ENCODE peak calls at places on chromosomes 1 and 21, in seven cellular contexts. J is colonic mucosa, I is lower lobe of right lung, C is ovary, W is PC-3, U is psoas muscle, V is uterus. E is an unnamed sample. For H3K27me3 and H3K36me3, the result is how much of the 10 kb centered on the place peaks cover.

GRCh38 chr1:8202182-8202905 is 115.6 kb upstream of the SLC45A1 start:
- DNase-seq in C (peak), I (peak), J (peak), W (peak), V (peak), U (peak), E (peak)

GRCh38 chr1:64933296-64934070 is 32.9 kb downstream of the JAK1 start:
- DNase-seq in V (peak), C (no peak), W (peak), J (no peak), U (peak), I (no peak), E (no peak)

GRCh38 chr1:154427173-154428139 is 22.3 kb downstream of the IL6R start:
- DNase-seq in W (no peak), I (no peak), C (no peak), V (peak), J (peak), U (peak), E (no peak)

GRCh38 chr21:25936776-25937175 is 202.0 kb downstream of the GABPA start:
- DNase-seq in U (no peak), C (no peak), J (no peak), I (no peak), V (no peak), W (peak), E (no peak)

GRCh38 chr1:15036101-15036500 is 117.4 kb upstream of the TMEM51 start:
- DNase-seq in V (no peak), U (no peak), J (no peak), W (no peak), I (no peak), C (no peak), E (no peak)

GRCh38 chr1:30035522-30036228 is 687.7 kb downstream of the MATN1 start:
- DNase-seq in J (peak), I (no peak), V (no peak), C (no peak), U (no peak), W (no peak), E (no peak)

GRCh38 chr21:42447732-42448131 is 44.0 kb downstream of the UBASH3A start:
- DNase-seq in C (no peak), V (no peak), U (no peak), I (no peak), W (no peak), J (no peak), E (no peak)

GRCh38 chr1:111449703-111450017 is 396 bp downstream of the ATP5PB start:
- DNase-seq in U (no peak), W (no peak), V (no peak), I (no peak), J (no peak), C (no peak), E (no peak)

GRCh38 chr21:45539046-45539795 is 3.0 kb downstream of the SLC19A1 start:
- DNase-seq in V (peak), W (no peak), U (peak), I (peak), J (peak), C (peak), E (no peak)

GRCh38 chr1:16187748-16188401 is 24.6 kb downstream of the ARHGEF19 start:
- DNase-seq in J (peak), C (peak), U (peak), W (peak), I (peak), V (peak), E (peak)

GRCh38 chr1:62247391-62248168 is 52.9 kb downstream of the L1TD1 start:
- DNase-seq in J (no peak), I (no peak), W (no peak), V (no peak), U (no peak), C (no peak), E (no peak)

GRCh38 chr1:28439320-28439719 is 66.5 kb upstream of the RCC1 start:
- DNase-seq in V (no peak), I (no peak), J (no peak), C (no peak), U (no peak), W (no peak), E (peak)

GRCh38 chr21:16752109-16752508 is 760.7 kb upstream of the CXADR start:
- DNase-seq in W (no peak), U (no peak), V (no peak), C (no peak), J (no peak), I (no peak), E (no peak)

GRCh38 chr1:159949891-159950480 is 4.1 kb downstream of the SLAMF9 start:
- DNase-seq in U (no peak), I (no peak), C (no peak), J (no peak), W (no peak), V (no peak), E (no peak)

GRCh38 chr1:200980452-200980772 is 43.1 kb downstream of the KIF21B start:
- DNase-seq in J (no peak), W (no peak), V (no peak), U (no peak), I (no peak), C (no peak), E (peak)

GRCh38 chr21:45615145-45615711 is 28.3 kb upstream of the PCBP3 start:
- DNase-seq in U (no peak), J (peak), I (no peak), V (no peak), C (no peak), W (peak), E (no peak)

GRCh38 chr21:29947119-29947518 is 7.3 kb upstream of the GRIK1 start:
- DNase-seq in V (no peak), W (no peak), C (no peak), J (no peak), U (no peak), I (no peak), E (no peak)

GRCh38 chr21:29939859-29940245 is at the start of gene GRIK1:
- DNase-seq in V (no peak), J (no peak), U (no peak), W (no peak), I (no peak), C (no peak), E (peak)

GRCh38 chr21:29942033-29942432 is 2.2 kb upstream of the GRIK1 start:
- DNase-seq in J (no peak), C (no peak), V (no peak), I (no peak), U (no peak), W (no peak), E (no peak)

GRCh38 chr21:29940993-29941392 is 1.2 kb upstream of the GRIK1 start:
- DNase-seq in U (no peak), V (no peak), I (no peak), C (no peak), W (no peak), J (no peak), E (no peak)

GRCh38 chr21:29943885-29944284 is 4.1 kb upstream of the GRIK1 start:
- DNase-seq in U (no peak), W (peak), C (no peak), J (no peak), I (no peak), V (no peak), E (peak)
- TF ChIP-seq CTCF in U (no peak), W (peak), C (no peak), J (no peak), I (no peak), V (no peak), E (peak)

DNA sequence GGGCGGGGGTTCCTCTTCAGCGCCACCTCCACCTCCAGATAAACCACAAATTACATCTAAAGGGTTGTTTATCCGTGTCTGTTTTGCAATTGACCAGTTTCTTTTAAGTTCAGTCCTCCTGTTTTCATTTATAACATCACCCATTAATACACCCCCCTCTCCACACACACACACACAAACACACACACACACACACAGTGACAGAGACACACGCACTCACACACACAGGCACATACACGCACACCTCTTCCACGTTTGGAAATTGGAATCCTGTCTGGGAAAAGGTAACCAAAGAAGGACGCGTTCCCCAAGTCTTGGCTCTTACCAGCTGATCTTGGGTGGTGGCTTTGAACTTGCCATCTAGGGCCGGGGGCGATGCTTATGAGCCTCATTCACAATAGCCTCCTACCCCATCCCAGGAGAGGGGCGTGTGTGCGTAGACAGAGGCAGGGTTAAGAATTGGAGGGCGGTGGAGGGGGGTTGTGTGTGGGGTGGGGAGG is 442 bp upstream of the CSMD2 start:
- DNase-seq in C (no peak), I (no peak), V (no peak), J (no peak), U (no peak), W (no peak), E (no peak)
- H3K27me3 ChIP-seq in C (under half), I (half or more), V (under half), J (under half), U (under half), W (half or more), E (under half)

GRCh38 chr1:9736241-9736640 is 84.7 kb downstream of the PIK3CD start:
- DNase-seq in V (no peak), J (no peak), U (peak), I (no peak), W (no peak), C (no peak), E (no peak)

GRCh38 chr1:9735800-9736199 is 84.3 kb downstream of the PIK3CD start:
- DNase-seq in U (peak), C (no peak), V (no peak), J (no peak), W (no peak), I (no peak), E (no peak)

GRCh38 chr1:9733160-9733789 is 81.7 kb downstream of the PIK3CD start:
- DNase-seq in J (no peak), V (no peak), C (no peak), U (no peak), W (no peak), I (no peak), E (no peak)

GRCh38 chr1:9737716-9738115 is 86.0 kb downstream of the CLSTN1 start:
- DNase-seq in I (no peak), V (no peak), J (no peak), U (no peak), W (no peak), C (no peak), E (no peak)

DNA sequence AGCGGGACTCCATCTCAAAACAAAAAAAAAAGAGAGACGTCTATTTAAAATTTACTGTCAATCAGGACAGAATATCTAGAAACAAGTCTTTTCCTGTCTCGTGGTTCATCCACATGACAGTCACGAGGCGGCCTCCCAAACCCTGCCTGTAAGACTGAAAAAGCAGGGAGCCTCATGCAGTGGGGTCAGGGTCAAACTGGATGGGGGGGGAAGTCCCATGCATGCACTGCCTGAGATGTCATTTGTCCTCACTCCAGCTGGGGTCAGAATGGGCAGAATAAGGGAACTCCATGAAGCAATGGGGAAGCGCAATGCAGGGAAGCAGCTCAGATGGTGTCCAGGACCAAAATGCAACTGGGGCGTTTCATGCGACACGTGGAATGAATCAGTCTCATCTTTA is 85.5 kb downstream of the PIK3CD start:
- DNase-seq in V (no peak), I (no peak), J (no peak), U (peak), W (no peak), C (no peak), E (no peak)
- H3K36me3 ChIP-seq in V (under half), I (half or more), J (under half), U (under half), W (half or more), C (under half), E (under half)

GRCh38 chr1:239997160-239997514 is 94.5 kb upstream of the FMN2 start:
- DNase-seq in V (no peak), I (no peak), U (no peak), C (no peak), J (no peak), W (no peak), E (no peak)

GRCh38 chr1:239995281-239995680 is 96.4 kb upstream of the FMN2 start:
- DNase-seq in V (no peak), W (no peak), J (no peak), U (no peak), I (no peak), C (no peak), E (no peak)

GRCh38 chr1:239998312-239998649 is 93.4 kb upstream of the FMN2 start:
- DNase-seq in W (no peak), J (no peak), U (no peak), V (no peak), I (no peak), C (no peak), E (no peak)

GRCh38 chr1:239999170-239999569 is 92.5 kb upstream of the FMN2 start:
- DNase-seq in J (no peak), U (no peak), V (no peak), W (peak), C (no peak), I (no peak), E (no peak)

GRCh38 chr1:239997515-239998311 is 94.0 kb upstream of the FMN2 start:
- DNase-seq in W (no peak), U (no peak), C (no peak), J (no peak), I (no peak), V (no peak), E (no peak)
- TF ChIP-seq CTCF in W (no peak), U (no peak), C (no peak), J (no peak), I (no peak), V (no peak), E (peak)

GRCh38 chr1:6166221-6166620 is 13.9 kb downstream of the CHD5 start:
- DNase-seq in I (no peak), C (no peak), J (no peak), W (no peak), V (no peak), U (no peak), E (no peak)

GRCh38 chr1:6165441-6165985 is 14.6 kb downstream of the CHD5 start:
- DNase-seq in W (no peak), C (no peak), I (no peak), U (no peak), J (no peak), V (no peak), E (no peak)

GRCh38 chr1:6166655-6167390 is 13.3 kb downstream of the CHD5 start:
- DNase-seq in U (no peak), I (peak), W (no peak), C (no peak), V (no peak), J (no peak), E (no peak)

GRCh38 chr1:6168947-6169586 is 11.1 kb downstream of the CHD5 start:
- DNase-seq in I (peak), U (no peak), V (no peak), C (no peak), J (no peak), W (no peak), E (no peak)

DNA sequence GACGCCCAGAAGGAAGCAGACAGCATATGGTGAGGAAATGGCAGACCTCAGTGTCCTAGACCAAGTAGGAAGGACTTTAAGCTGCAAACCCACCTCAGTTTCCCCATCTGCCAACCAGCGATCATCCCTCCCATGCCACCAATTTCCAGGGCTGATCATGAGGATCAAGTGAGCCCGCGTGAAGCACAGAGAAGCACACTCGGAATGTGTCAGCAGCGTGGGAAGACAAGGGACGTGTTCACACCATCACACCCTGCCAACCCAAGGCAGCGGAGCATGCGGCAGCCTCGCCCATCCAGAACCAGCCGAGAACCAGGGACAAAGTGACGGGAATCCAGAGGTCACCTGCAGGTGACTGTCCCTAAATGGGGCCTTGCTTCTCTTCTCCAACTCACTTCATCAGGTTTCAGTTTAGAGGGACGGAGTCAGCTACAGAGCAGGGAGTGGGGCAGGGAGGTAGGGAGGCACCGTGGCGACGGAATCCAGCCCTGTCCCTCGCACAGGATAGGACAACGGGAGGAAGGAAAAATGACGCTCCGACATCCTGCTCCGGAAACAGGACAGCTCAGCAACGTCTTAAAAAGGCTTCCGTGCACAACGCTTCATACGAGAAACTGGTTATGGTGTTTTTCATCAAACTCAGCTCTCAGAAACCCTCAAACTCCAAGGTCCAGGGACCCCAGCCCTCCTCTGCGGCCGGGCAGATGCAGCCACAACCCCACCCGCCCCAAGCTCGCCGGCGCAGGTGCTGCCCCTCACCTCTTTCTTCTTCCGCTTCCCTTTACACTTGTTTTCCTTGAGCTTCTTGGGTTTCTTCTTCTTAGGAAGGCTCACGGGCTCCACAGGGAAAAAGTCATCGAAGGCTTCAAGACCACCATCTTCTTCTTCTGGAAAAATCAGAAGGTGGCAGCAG is 12.5 kb downstream of the CHD5 start:
- DNase-seq in I (peak), C (no peak), U (no peak), V (no peak), W (no peak), J (no peak), E (no peak)
- H3K27me3 ChIP-seq in I (half or more), C (under half), U (under half), V (under half), W (under half), J (under half), E (under half)

GRCh38 chr21:44324854-44325107 is 14.4 kb downstream of the CFAP410 start:
- DNase-seq in W (no peak), U (no peak), I (no peak), V (no peak), J (no peak), C (no peak), E (no peak)
- H3K36me3 ChIP-seq in W (under half), U (under half), I (half or more), V (under half), J (under half), C (under half), E (under half)

E was measured in bronchial epithelial cell.